ENCODE peak calls at places on chromosome X, in six cellular contexts. T is body of pancreas; Y is AG20443; D is AG09319; K is caudate nucleus; P is stimulated activated CD4-positive, alpha-beta T cell treated with anti-CD3 and anti-CD28 coated beads, TNF-alpha, amount 100 ng/mL, for 1 hour. G is an unnamed sample.

GRCh38 chrX:109632906-109633504 is 8.0 kb upstream of the KCNE5 start:
- DNase-seq in K (no peak), D (no peak), T (no peak), P (no peak), Y (peak; percentile 33), G (no peak)

GRCh38 chrX:20995829-20996228 is 378.4 kb upstream of the CNKSR2 start:
- DNase-seq in P (no peak), T (no peak), D (no peak), Y (no peak), K (no peak), G (no peak)

GRCh38 chrX:128891554-128891953 is 631.7 kb downstream of the SMARCA1 start:
- DNase-seq in D (no peak), T (no peak), P (no peak), K (no peak), Y (no peak), G (no peak)

GRCh38 chrX:73977542-73978169 is 326.3 kb upstream of the ZCCHC13 start:
- DNase-seq in T (no peak), Y (no peak), K (no peak), P (no peak), D (no peak), G (no peak)

GRCh38 chrX:77447339-77448149 is at the start of gene FGF16:
- DNase-seq in Y (no peak), K (no peak), P (no peak), D (no peak), T (peak; percentile 9), G (no peak)

GRCh38 chrX:37405954-37406353 is 56.8 kb downstream of the PRRG1 start:
- DNase-seq in T (no peak), K (no peak), D (no peak), Y (no peak), P (no peak), G (no peak)

GRCh38 chrX:129655547-129656248 is 942 bp upstream of the APLN start:
- DNase-seq in Y (no peak), D (no peak), T (no peak), P (no peak), K (no peak), G (no peak)

GRCh38 chrX:3541336-3541735 is 172.1 kb downstream of the PRKX start:
- DNase-seq in T (no peak), P (no peak), K (no peak), D (no peak), Y (no peak), G (no peak)

GRCh38 chrX:18119856-18120255 is 100.8 kb downstream of the BEND2 start:
- DNase-seq in T (no peak), Y (no peak), D (no peak), P (no peak), K (no peak), G (no peak)

GRCh38 chrX:24646745-24647182 is 383 bp downstream of the PCYT1B start:
- DNase-seq in D (no peak), P (no peak), Y (no peak), K (peak; percentile 19), T (no peak), G (peak; percentile 27)

GRCh38 chrX:1020634-1021166 is 191.7 kb downstream of the CRLF2 start:
- DNase-seq in Y (no peak), D (no peak), T (no peak), K (no peak), P (no peak), G (no peak)

GRCh38 chrX:16870861-16871584 is 861 bp upstream of the RBBP7 start:
- DNase-seq in D (no peak), Y (no peak), T (peak; percentile 28), K (peak; percentile 14), P (no peak), G (peak; percentile 47)

GRCh38 chrX:120517936-120518335 is 42.8 kb downstream of the CUL4B start:
- DNase-seq in Y (no peak), D (peak; percentile 15), K (no peak), P (no peak), T (no peak), G (no peak)

GRCh38 chrX:41737065-41737464 is 13.1 kb downstream of the GPR82 start:
- DNase-seq in P (no peak), D (no peak), Y (no peak), K (no peak), T (no peak), G (no peak)

GRCh38 chrX:80223922-80224579 is 196.2 kb upstream of the TENT5D start:
- DNase-seq in P (no peak), T (no peak), D (no peak), Y (no peak), K (no peak), G (no peak)

GRCh38 chrX:151789179-151789800 is 54.7 kb downstream of the CNGA2 start:
- DNase-seq in P (no peak), K (no peak), D (peak; percentile 60), Y (peak; percentile 87), T (peak; percentile 26), G (no peak)

GRCh38 chrX:16743604-16744325 is 24.4 kb downstream of the SYAP1 start:
- DNase-seq in P (no peak), Y (peak; percentile 54), T (no peak), D (no peak), K (no peak), G (no peak)

G was measured in anterior cingulate cortex.